ENCODE peak calls at places on chromosomes 3 and 15, in four cellular contexts. R is H7, S is aorta, M is NB4. L is an unnamed sample.

GRCh38 chr15:44710236-44711088 is 661 bp downstream of the PATL2 start:
- DNase-seq in R (peak), S (no peak), M (peak), L (no peak)

GRCh38 chr3:133948996-133949395 is 53.3 kb upstream of the RAB6B start:
- DNase-seq in R (no peak), S (peak), M (no peak), L (no peak)

GRCh38 chr3:65945480-65945879 is 93.2 kb downstream of the MAGI1 start:
- DNase-seq in R (no peak), S (no peak), M (no peak), L (no peak)

GRCh38 chr3:13706886-13707285 is 158.0 kb downstream of the FBLN2 start:
- DNase-seq in R (no peak), S (peak), M (no peak), L (no peak)

GRCh38 chr3:49724586-49724985 is 835 bp upstream of the GMPPB start:
- DNase-seq in R (peak), S (peak), M (no peak), L (no peak)

GRCh38 chr3:98440283-98440682 is 22.7 kb upstream of the OR5K1 start:
- DNase-seq in R (no peak), S (no peak), M (no peak), L (no peak)

GRCh38 chr3:197749315-197749600 is 425 bp upstream of the FYTTD1 start:
- DNase-seq in R (peak), S (no peak), M (no peak), L (no peak)

GRCh38 chr3:72661115-72661457 is 187.2 kb downstream of the SHQ1 start:
- DNase-seq in R (peak), S (peak), M (no peak), L (peak)

GRCh38 chr15:46089438-46090044 is 454.7 kb downstream of the SQOR start:
- DNase-seq in R (no peak), S (no peak), M (no peak), L (no peak)

DNA sequence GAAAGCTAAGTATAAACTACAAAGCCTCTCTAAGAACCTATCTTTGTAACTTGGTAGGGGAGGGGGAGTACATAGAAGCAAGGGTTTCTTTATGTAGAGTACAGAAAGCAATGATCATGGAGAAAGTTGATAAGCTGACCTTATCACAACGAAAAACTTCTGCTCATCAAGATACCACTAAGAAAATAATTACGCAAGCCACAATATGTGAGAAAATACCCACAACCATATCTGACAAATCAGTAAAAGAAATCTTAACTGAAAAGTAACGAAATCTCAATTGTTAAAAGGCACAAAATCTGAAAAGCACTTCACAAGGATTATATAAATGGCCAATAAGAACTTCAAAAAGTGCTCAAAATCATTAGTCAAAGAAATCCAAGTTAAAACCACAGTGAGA is 35.1 kb upstream of the RPS17 start:
- DNase-seq in R (no peak), S (no peak), M (no peak), L (no peak)
- H3K4me3 ChIP-seq in R (no peak), S (no peak), M (no peak), L (no peak)

GRCh38 chr3:77686560-77686959 is 646.7 kb downstream of the ROBO2 start:
- DNase-seq in R (no peak), S (no peak), M (no peak), L (no peak)
- H3K4me3 ChIP-seq in R (no peak), S (no peak), M (no peak), L (no peak)

GRCh38 chr15:51386486-51386885 is 45.0 kb downstream of the GLDN start:
- DNase-seq in R (no peak), S (no peak), M (no peak), L (no peak)
- H3K4me3 ChIP-seq in R (no peak), S (no peak), M (no peak), L (no peak)

DNA sequence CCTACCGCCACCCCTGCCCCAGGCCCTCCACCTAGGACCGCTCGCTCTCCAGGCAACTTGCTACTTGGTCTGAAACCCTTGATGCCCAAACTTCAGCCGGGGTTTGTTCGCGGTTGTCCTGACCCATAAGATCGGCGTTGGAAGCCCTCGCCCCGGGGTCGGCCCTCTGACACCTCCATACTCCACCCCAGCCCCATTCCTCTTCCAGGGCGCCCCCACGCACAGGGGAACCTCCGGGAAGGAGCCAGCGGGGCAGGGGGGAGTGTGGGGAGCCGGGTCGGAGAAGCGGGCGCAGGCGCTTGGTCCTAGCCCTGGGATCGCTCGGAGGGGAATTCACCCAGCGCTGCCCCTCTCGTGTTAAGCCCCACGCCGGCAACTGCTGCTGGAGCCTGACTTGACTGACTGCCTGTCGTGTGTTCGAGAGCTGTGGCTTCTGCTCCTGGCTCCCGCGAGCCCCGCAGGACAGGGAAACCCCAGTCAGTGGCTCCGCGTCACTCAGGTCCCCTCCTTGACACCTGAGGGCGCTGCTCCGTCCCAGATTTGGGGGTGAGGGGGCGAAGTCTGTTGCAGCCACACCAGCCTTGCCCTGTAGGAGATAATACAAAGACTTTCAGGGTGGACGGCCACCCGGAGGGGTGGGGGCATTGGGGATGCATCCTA is 675 bp downstream of the RYR3 start:
- DNase-seq in R (peak), S (peak), M (no peak), L (no peak)
- H3K4me3 ChIP-seq in R (peak), S (peak), M (no peak), L (peak)

GRCh38 chr3:126962756-126963155 is 20.2 kb upstream of the PLXNA1 start:
- DNase-seq in R (no peak), S (peak), M (no peak), L (no peak)

GRCh38 chr3:126963261-126964190 is 19.4 kb upstream of the PLXNA1 start:
- DNase-seq in R (no peak), S (peak), M (no peak), L (no peak)

GRCh38 chr3:126965526-126966080 is 17.3 kb upstream of the PLXNA1 start:
- DNase-seq in R (no peak), S (peak), M (no peak), L (no peak)

GRCh38 chr3:126964950-126965349 is 18.0 kb upstream of the PLXNA1 start:
- DNase-seq in R (no peak), S (peak), M (no peak), L (no peak)

GRCh38 chr3:126964261-126964660 is 18.7 kb upstream of the PLXNA1 start:
- DNase-seq in R (no peak), S (peak), M (no peak), L (peak)
- H3K4me3 ChIP-seq in R (no peak), S (no peak), M (no peak), L (no peak)

DNA sequence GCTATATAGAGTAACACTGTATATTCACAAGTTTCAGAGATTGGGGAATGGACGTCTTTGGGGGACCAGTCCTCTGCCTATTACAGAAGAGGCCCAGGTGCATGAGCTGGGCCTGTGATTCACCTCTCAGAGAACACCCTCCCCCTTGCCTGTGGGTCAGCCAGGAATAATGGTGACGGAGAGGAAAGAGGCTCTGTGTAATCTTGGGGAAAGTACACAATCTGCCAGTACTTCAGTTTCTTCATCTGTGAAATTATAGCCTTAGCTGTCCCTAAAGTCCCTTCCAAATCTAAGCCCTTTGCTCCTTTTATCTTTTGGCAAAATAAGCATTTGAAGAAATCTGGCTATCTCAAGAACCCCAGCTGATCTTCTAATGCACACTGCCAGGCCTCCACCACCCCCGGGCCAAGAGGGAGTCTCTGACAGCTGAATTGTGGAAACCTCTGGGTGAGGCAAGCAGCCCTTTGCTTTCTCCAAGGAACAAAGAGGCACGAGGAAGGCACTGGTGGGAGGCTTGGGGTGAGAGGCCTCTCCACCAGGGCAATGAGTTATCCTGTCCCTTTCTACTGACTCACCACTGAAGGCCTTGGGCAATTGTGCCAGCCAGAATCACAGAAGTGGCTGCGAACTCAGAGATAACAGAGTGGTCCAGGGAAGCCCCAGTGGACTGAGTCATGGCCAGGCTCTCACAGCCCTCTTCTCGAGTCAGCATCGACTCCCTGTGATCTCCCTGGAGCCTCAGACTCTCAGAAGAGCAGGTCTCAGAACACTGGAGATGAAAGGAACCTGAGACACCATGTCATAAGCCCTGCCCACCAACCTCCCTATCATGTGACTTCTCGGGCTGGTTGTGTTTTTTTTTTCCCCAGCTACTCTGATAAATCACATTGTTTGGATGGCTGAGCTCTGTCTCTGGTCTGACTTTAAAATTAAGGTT is 31.8 kb downstream of the CCNL1 start:
- DNase-seq in R (no peak), S (peak), M (peak), L (no peak)
- H3K4me3 ChIP-seq in R (no peak), S (no peak), M (no peak), L (no peak)